ENCODE peak calls at places on chromosomes 7 and 10, in four cellular contexts. O, Q, V and C are unnamed samples.

GRCh38 chr10:43822509-43823236 is 174.0 kb upstream of the ZNF32 start:
- DNase-seq in Q (peak), O (no peak), V (no peak), C (no peak)

GRCh38 chr10:88386878-88387773 is 196.0 kb downstream of the RNLS start:
- DNase-seq in V (peak), Q (peak), O (no peak), C (no peak)

GRCh38 chr7:92025260-92025659 is 84.6 kb downstream of the AKAP9 start:
- DNase-seq in Q (peak), O (no peak), V (no peak), C (peak)

GRCh38 chr7:33757563-33758165 is 147.7 kb upstream of the BMPER start:
- DNase-seq in O (peak), V (peak), Q (peak), C (peak)

GRCh38 chr7:64574481-64575159 is 11.7 kb upstream of the ZNF680 start:
- DNase-seq in Q (peak), V (no peak), O (no peak), C (no peak)

GRCh38 chr7:100649826-100650565 is 6.3 kb downstream of the ACTL6B start:
- DNase-seq in O (no peak), V (no peak), Q (no peak), C (no peak)

GRCh38 chr10:125154529-125154928 is 5.8 kb downstream of the CTBP2 start:
- DNase-seq in V (no peak), Q (no peak), O (no peak), C (no peak)

GRCh38 chr10:104028146-104028545 is 57.5 kb downstream of the COL17A1 start:
- DNase-seq in O (no peak), V (peak), Q (no peak), C (no peak)

GRCh38 chr10:70364001-70364771 is 18.2 kb downstream of the LRRC20 start:
- DNase-seq in V (peak), O (peak), Q (peak), C (peak)

GRCh38 chr7:20826243-20826642 is 39.6 kb upstream of the SP8 start:
- DNase-seq in V (no peak), O (no peak), Q (no peak), C (no peak)

GRCh38 chr7:371779-372545 is 82.0 kb downstream of the FOXL3 start:
- DNase-seq in Q (no peak), O (no peak), V (peak), C (no peak)

GRCh38 chr10:16481052-16481728 is 40.5 kb downstream of the C1QL3 start:
- DNase-seq in V (no peak), Q (no peak), O (no peak), C (no peak)

GRCh38 chr7:118152149-118152548 is 31.8 kb upstream of the LSM8 start:
- DNase-seq in V (peak), O (no peak), Q (no peak), C (no peak)

GRCh38 chr7:82616059-82616723 is 172.6 kb upstream of the CACNA2D1 start:
- DNase-seq in Q (no peak), V (no peak), O (no peak), C (no peak)

GRCh38 chr7:151503902-151504714 is 15.6 kb downstream of the RHEB start:
- DNase-seq in O (no peak), Q (peak), V (no peak), C (peak)

GRCh38 chr10:75276029-75276872 is 40.5 kb upstream of the COMTD1 start:
- DNase-seq in V (peak), Q (no peak), O (no peak), C (no peak)

GRCh38 chr10:35565602-35566061 is 39.5 kb upstream of the GJD4 start:
- DNase-seq in V (peak), Q (peak), O (no peak), C (no peak)

GRCh38 chr7:158821173-158822021 is 7.9 kb downstream of the ESYT2 start:
- DNase-seq in Q (peak), V (no peak), O (no peak), C (peak)

GRCh38 chr10:104406715-104407517 is 53.3 kb downstream of the CFAP58 start:
- DNase-seq in Q (peak), V (peak), O (peak), C (peak)

GRCh38 chr10:43214071-43214955 is 52.6 kb downstream of the RASGEF1A start:
- DNase-seq in O (no peak), Q (peak), V (no peak), C (peak)

GRCh38 chr10:87767253-87767652 is 50.8 kb downstream of the ATAD1 start:
- DNase-seq in Q (peak), V (no peak), O (no peak), C (peak)

GRCh38 chr10:75972494-75973276 is 541.3 kb downstream of the LRMDA start:
- DNase-seq in Q (peak), V (no peak), O (peak), C (peak)

GRCh38 chr7:57071-57470 is 135.3 kb upstream of the FAM20C start:
- DNase-seq in V (no peak), Q (no peak), O (no peak), C (no peak)

GRCh38 chr10:12250181-12250580 is 54.2 kb downstream of the CDC123 start:
- DNase-seq in O (no peak), V (no peak), Q (no peak), C (no peak)

GRCh38 chr7:8259586-8260222 is 2.3 kb downstream of the ICA1 start:
- DNase-seq in Q (no peak), V (no peak), O (no peak), C (no peak)